ENCODE peak calls at places on chromosomes 5 and 9, in five cellular contexts. One of them, this sample, is unnamed. For H3K36me3 and H3K4me1, the result is how much of the 10 kb centered on the place peaks cover.

GRCh38 chr5:134738963-134739661 is 764 bp downstream of the CAMLG start:
- DNase-seq in CD8-positive, alpha-beta memory T cell: no peak
- DNase-seq in HAP-1: peak
- DNase-seq in testis: peak
- DNase-seq in aorta: no peak
- DNase-seq in this sample: no peak

GRCh38 chr9:130987054-130987453 is 21.9 kb upstream of the LAMC3 start:
- DNase-seq in CD8-positive, alpha-beta memory T cell: no peak
- DNase-seq in HAP-1: no peak
- DNase-seq in testis: no peak
- DNase-seq in aorta: no peak
- DNase-seq in this sample: no peak

GRCh38 chr9:79213417-79214125 is 358.2 kb upstream of the TLE4 start:
- DNase-seq in CD8-positive, alpha-beta memory T cell: no peak
- DNase-seq in HAP-1: no peak
- DNase-seq in testis: no peak
- DNase-seq in aorta: no peak
- DNase-seq in this sample: no peak

GRCh38 chr9:19124430-19124793 is 2.9 kb downstream of the PLIN2 start:
- DNase-seq in CD8-positive, alpha-beta memory T cell: no peak
- DNase-seq in HAP-1: no peak
- DNase-seq in testis: no peak
- DNase-seq in aorta: no peak
- DNase-seq in this sample: no peak

GRCh38 chr5:123610665-123611406 is 98.9 kb downstream of the CSNK1G3 start:
- DNase-seq in CD8-positive, alpha-beta memory T cell: no peak
- DNase-seq in HAP-1: peak
- DNase-seq in testis: peak
- DNase-seq in aorta: no peak
- DNase-seq in this sample: no peak

GRCh38 chr9:137357166-137357565 is 55.1 kb upstream of the NRARP start:
- DNase-seq in CD8-positive, alpha-beta memory T cell: no peak
- DNase-seq in HAP-1: no peak
- DNase-seq in testis: no peak
- DNase-seq in aorta: no peak
- DNase-seq in this sample: no peak

GRCh38 chr5:151624486-151624885 is 33.4 kb upstream of the FAT2 start:
- DNase-seq in CD8-positive, alpha-beta memory T cell: no peak
- DNase-seq in HAP-1: no peak
- DNase-seq in testis: no peak
- DNase-seq in aorta: no peak
- DNase-seq in this sample: no peak

GRCh38 chr5:62144395-62145022 is 161.5 kb upstream of the KIF2A start:
- DNase-seq in CD8-positive, alpha-beta memory T cell: no peak
- DNase-seq in HAP-1: no peak
- DNase-seq in testis: no peak
- DNase-seq in aorta: peak
- DNase-seq in this sample: no peak

GRCh38 chr9:85662558-85662957 is 79.2 kb downstream of the AGTPBP1 start:
- DNase-seq in CD8-positive, alpha-beta memory T cell: no peak
- DNase-seq in HAP-1: no peak
- DNase-seq in testis: no peak
- DNase-seq in aorta: no peak
- DNase-seq in this sample: no peak

GRCh38 chr9:75909776-75910175 is 19.3 kb downstream of the PCSK5 start:
- DNase-seq in CD8-positive, alpha-beta memory T cell: no peak
- DNase-seq in HAP-1: no peak
- DNase-seq in testis: peak
- DNase-seq in aorta: no peak
- DNase-seq in this sample: no peak

GRCh38 chr9:93522736-93523135 is 53.6 kb upstream of the PHF2 start:
- DNase-seq in CD8-positive, alpha-beta memory T cell: no peak
- DNase-seq in HAP-1: no peak
- DNase-seq in testis: no peak
- DNase-seq in aorta: no peak
- DNase-seq in this sample: no peak

GRCh38 chr9:8600914-8601680 is 801.5 kb upstream of the DMAC1 start:
- DNase-seq in CD8-positive, alpha-beta memory T cell: no peak
- DNase-seq in HAP-1: no peak
- DNase-seq in testis: no peak
- DNase-seq in aorta: no peak
- DNase-seq in this sample: no peak

GRCh38 chr9:21991039-21991959 is 2.9 kb downstream of the CDKN2A start:
- DNase-seq in CD8-positive, alpha-beta memory T cell: no peak
- DNase-seq in HAP-1: peak
- DNase-seq in testis: no peak
- DNase-seq in aorta: no peak
- DNase-seq in this sample: no peak

GRCh38 chr5:106017243-106017857 is 1653.4 kb downstream of the EFNA5 start:
- DNase-seq in CD8-positive, alpha-beta memory T cell: no peak
- DNase-seq in HAP-1: no peak
- DNase-seq in testis: no peak
- DNase-seq in aorta: no peak
- DNase-seq in this sample: no peak

GRCh38 chr9:3059781-3060468 is 216.0 kb upstream of the PUM3 start:
- DNase-seq in CD8-positive, alpha-beta memory T cell: no peak
- DNase-seq in HAP-1: no peak
- DNase-seq in testis: no peak
- DNase-seq in aorta: no peak
- DNase-seq in this sample: no peak

GRCh38 chr5:150175536-150175935 is 9.0 kb downstream of the CDX1 start:
- DNase-seq in CD8-positive, alpha-beta memory T cell: no peak
- DNase-seq in HAP-1: peak
- DNase-seq in testis: no peak
- DNase-seq in aorta: no peak
- DNase-seq in this sample: no peak

GRCh38 chr5:31196309-31196708 is 2.8 kb downstream of the CDH6 start:
- DNase-seq in CD8-positive, alpha-beta memory T cell: no peak
- DNase-seq in HAP-1: peak
- DNase-seq in testis: no peak
- DNase-seq in aorta: no peak
- DNase-seq in this sample: no peak

GRCh38 chr5:165149439-165149838 is 1644.0 kb downstream of the MAT2B start:
- DNase-seq in CD8-positive, alpha-beta memory T cell: no peak
- DNase-seq in HAP-1: no peak
- DNase-seq in testis: no peak
- DNase-seq in aorta: no peak
- DNase-seq in this sample: no peak

GRCh38 chr5:146336197-146336596 is 2.4 kb upstream of the POU4F3 start:
- DNase-seq in CD8-positive, alpha-beta memory T cell: no peak
- DNase-seq in HAP-1: no peak
- DNase-seq in testis: no peak
- DNase-seq in aorta: no peak
- DNase-seq in this sample: no peak

GRCh38 chr9:121743441-121744001 is 92.1 kb downstream of the DAB2IP start:
- DNase-seq in CD8-positive, alpha-beta memory T cell: no peak
- DNase-seq in HAP-1: peak
- DNase-seq in testis: peak
- DNase-seq in aorta: peak
- DNase-seq in this sample: peak

GRCh38 chr9:114390952-114391351 is 3.2 kb upstream of the AKNA start:
- DNase-seq in CD8-positive, alpha-beta memory T cell: no peak
- DNase-seq in HAP-1: no peak
- DNase-seq in testis: no peak
- DNase-seq in aorta: no peak
- DNase-seq in this sample: no peak

GRCh38 chr5:168295574-168296201 is 4.2 kb downstream of the WWC1 start:
- DNase-seq in CD8-positive, alpha-beta memory T cell: no peak
- DNase-seq in HAP-1: peak
- DNase-seq in testis: peak
- DNase-seq in aorta: no peak
- DNase-seq in this sample: no peak

GRCh38 chr5:102778478-102778877 is 23.4 kb downstream of the PAM start:
- DNase-seq in CD8-positive, alpha-beta memory T cell: no peak
- DNase-seq in HAP-1: no peak
- DNase-seq in testis: no peak
- DNase-seq in aorta: no peak
- DNase-seq in this sample: no peak

GRCh38 chr5:178388381-178389030 is 155.9 kb upstream of the PHYKPL start:
- DNase-seq in CD8-positive, alpha-beta memory T cell: no peak
- DNase-seq in HAP-1: no peak
- DNase-seq in testis: no peak
- DNase-seq in aorta: peak
- DNase-seq in this sample: no peak

GRCh38 chr5:26700759-26701384 is 337.5 kb downstream of the CDH9 start:
- DNase-seq in CD8-positive, alpha-beta memory T cell: no peak
- DNase-seq in HAP-1: peak
- DNase-seq in testis: peak
- DNase-seq in aorta: no peak
- DNase-seq in this sample: no peak

GRCh38 chr9:114005371-114006154 is 72.5 kb downstream of the AMBP start:
- DNase-seq in CD8-positive, alpha-beta memory T cell: no peak
- DNase-seq in HAP-1: peak
- DNase-seq in testis: peak
- DNase-seq in aorta: no peak
- DNase-seq in this sample: peak

GRCh38 chr5:77852514-77853352 is 76.6 kb upstream of the TBCA start:
- DNase-seq in CD8-positive, alpha-beta memory T cell: no peak
- DNase-seq in HAP-1: peak
- DNase-seq in testis: peak
- DNase-seq in aorta: peak
- DNase-seq in this sample: peak

GRCh38 chr5:7871560-7872113 is 2.7 kb downstream of the MTRR start:
- DNase-seq in CD8-positive, alpha-beta memory T cell: no peak
- DNase-seq in HAP-1: no peak
- DNase-seq in testis: no peak
- DNase-seq in aorta: no peak
- DNase-seq in this sample: no peak

GRCh38 chr5:43036856-43037711 is 3.0 kb downstream of the ANXA2R start:
- DNase-seq in CD8-positive, alpha-beta memory T cell: no peak
- DNase-seq in HAP-1: no peak
- DNase-seq in testis: no peak
- DNase-seq in aorta: no peak
- DNase-seq in this sample: no peak

GRCh38 chr5:20113031-20113685 is 125.2 kb upstream of the CDH18 start:
- DNase-seq in CD8-positive, alpha-beta memory T cell: no peak
- DNase-seq in HAP-1: no peak
- DNase-seq in testis: no peak
- DNase-seq in aorta: no peak
- DNase-seq in this sample: no peak

GRCh38 chr9:21965401-21965951 is 28.7 kb downstream of the CDKN2A start:
- DNase-seq in CD8-positive, alpha-beta memory T cell: peak
- DNase-seq in HAP-1: no peak
- DNase-seq in testis: peak
- DNase-seq in aorta: peak
- DNase-seq in this sample: no peak

GRCh38 chr5:132425009-132425937 is 55.8 kb downstream of the SLC22A5 start:
- DNase-seq in CD8-positive, alpha-beta memory T cell: peak
- DNase-seq in HAP-1: no peak
- DNase-seq in testis: no peak
- DNase-seq in aorta: no peak
- DNase-seq in this sample: peak

GRCh38 chr5:134851307-134851923 is 5.6 kb downstream of the C5orf24 start:
- DNase-seq in CD8-positive, alpha-beta memory T cell: no peak
- DNase-seq in HAP-1: peak
- DNase-seq in testis: peak
- DNase-seq in aorta: no peak
- DNase-seq in this sample: no peak

GRCh38 chr9:112971415-112971814 is 40.6 kb downstream of the ZNF883 start:
- DNase-seq in CD8-positive, alpha-beta memory T cell: no peak
- DNase-seq in HAP-1: peak
- DNase-seq in testis: peak
- DNase-seq in aorta: no peak
- DNase-seq in this sample: no peak

GRCh38 chr9:124307379-124308030 is 49.8 kb downstream of the NEK6 start:
- DNase-seq in CD8-positive, alpha-beta memory T cell: no peak
- DNase-seq in HAP-1: no peak
- DNase-seq in testis: no peak
- DNase-seq in aorta: no peak
- DNase-seq in this sample: no peak
- H3K36me3 ChIP-seq in CD8-positive, alpha-beta memory T cell: under half
- H3K36me3 ChIP-seq in HAP-1: under half
- H3K36me3 ChIP-seq in testis: under half
- H3K36me3 ChIP-seq in aorta: under half
- H3K36me3 ChIP-seq in this sample: under half

GRCh38 chr9:126617740-126618133 is 4.0 kb downstream of the LMX1B start:
- DNase-seq in CD8-positive, alpha-beta memory T cell: no peak
- DNase-seq in HAP-1: no peak
- DNase-seq in testis: no peak
- DNase-seq in aorta: no peak
- DNase-seq in this sample: no peak

GRCh38 chr9:126617003-126617739 is 3.4 kb downstream of the LMX1B start:
- DNase-seq in CD8-positive, alpha-beta memory T cell: no peak
- DNase-seq in HAP-1: no peak
- DNase-seq in testis: no peak
- DNase-seq in aorta: no peak
- DNase-seq in this sample: no peak

GRCh38 chr9:126618200-126618589 is 4.5 kb downstream of the LMX1B start:
- DNase-seq in CD8-positive, alpha-beta memory T cell: no peak
- DNase-seq in HAP-1: no peak
- DNase-seq in testis: no peak
- DNase-seq in aorta: peak
- DNase-seq in this sample: no peak

GRCh38 chr9:126619336-126619919 is 5.7 kb downstream of the LMX1B start:
- DNase-seq in CD8-positive, alpha-beta memory T cell: no peak
- DNase-seq in HAP-1: no peak
- DNase-seq in testis: no peak
- DNase-seq in aorta: peak
- DNase-seq in this sample: no peak

GRCh38 chr9:126618590-126619335 is 5.0 kb downstream of the LMX1B start:
- DNase-seq in CD8-positive, alpha-beta memory T cell: no peak
- DNase-seq in HAP-1: no peak
- DNase-seq in testis: no peak
- DNase-seq in aorta: peak
- DNase-seq in this sample: no peak
- H3K4me3 ChIP-seq in CD8-positive, alpha-beta memory T cell: no peak
- H3K4me3 ChIP-seq in HAP-1: no peak
- H3K4me3 ChIP-seq in testis: no peak
- H3K4me3 ChIP-seq in aorta: no peak
- H3K4me3 ChIP-seq in this sample: no peak

GRCh38 chr9:96299823-96300222 is 2.2 kb downstream of the HSD17B3 start:
- DNase-seq in CD8-positive, alpha-beta memory T cell: no peak
- DNase-seq in HAP-1: no peak
- DNase-seq in testis: peak
- DNase-seq in aorta: no peak
- DNase-seq in this sample: no peak
- H3K4me1 ChIP-seq in CD8-positive, alpha-beta memory T cell: under half
- H3K4me1 ChIP-seq in HAP-1: under half
- H3K4me1 ChIP-seq in testis: under half
- H3K4me1 ChIP-seq in aorta: under half
- H3K4me1 ChIP-seq in this sample: under half

GRCh38 chr5:154962494-154962893 is 21.6 kb downstream of the MRPL22 start:
- DNase-seq in CD8-positive, alpha-beta memory T cell: no peak
- DNase-seq in HAP-1: no peak
- DNase-seq in testis: no peak
- DNase-seq in aorta: no peak
- DNase-seq in this sample: no peak
- H3K36me3 ChIP-seq in CD8-positive, alpha-beta memory T cell: under half
- H3K36me3 ChIP-seq in HAP-1: under half
- H3K36me3 ChIP-seq in testis: under half
- H3K36me3 ChIP-seq in aorta: under half
- H3K36me3 ChIP-seq in this sample: half or more

GRCh38 chr9:124939944-124940343 is 939 bp downstream of the GOLGA1 start:
- DNase-seq in CD8-positive, alpha-beta memory T cell: no peak
- DNase-seq in HAP-1: no peak
- DNase-seq in testis: no peak
- DNase-seq in aorta: no peak
- DNase-seq in this sample: no peak
- H3K4me3 ChIP-seq in CD8-positive, alpha-beta memory T cell: peak
- H3K4me3 ChIP-seq in HAP-1: peak
- H3K4me3 ChIP-seq in testis: peak
- H3K4me3 ChIP-seq in aorta: peak
- H3K4me3 ChIP-seq in this sample: peak